ENCODE peak calls at places on chromosomes 12 and 14, in nine cellular contexts. D is thoracic aorta, O is heart right ventricle, K is upper lobe of right lung, T is brain microvascular endothelial cell, W is cardiac muscle cell, Y is SK-N-SH, L is caudate nucleus, B is uterus. F is an unnamed sample.

GRCh38 chr14:100063314-100063941 is 1.8 kb upstream of the EVL start:
- DNase-seq in D (no peak), O (no peak), K (no peak), T (no peak), W (no peak), Y (no peak), L (no peak), B (no peak), F (no peak)

GRCh38 chr14:79136437-79137430 is 966.6 kb downstream of the NRXN3 start:
- DNase-seq in D (no peak), O (no peak), K (no peak), T (no peak), W (no peak), Y (no peak), L (no peak), B (no peak), F (no peak)

GRCh38 chr12:76259660-76260389 is 88.4 kb downstream of the BBS10 start:
- DNase-seq in D (no peak), O (no peak), K (no peak), T (peak), W (no peak), Y (no peak), L (no peak), B (no peak), F (peak)

GRCh38 chr14:68309631-68310030 is 483.2 kb downstream of the ZFP36L1 start:
- DNase-seq in D (no peak), O (peak), K (no peak), T (no peak), W (no peak), Y (no peak), L (no peak), B (no peak), F (no peak)

GRCh38 chr12:124732275-124733075 is 131.2 kb downstream of the SCARB1 start:
- DNase-seq in D (no peak), O (no peak), K (no peak), T (peak), W (peak), Y (no peak), L (no peak), B (no peak), F (no peak)

GRCh38 chr12:116958402-116959197 is 47.9 kb downstream of the FBXW8 start:
- DNase-seq in D (no peak), O (peak), K (no peak), T (no peak), W (peak), Y (no peak), L (no peak), B (no peak), F (no peak)

GRCh38 chr12:130116791-130117190 is 45.5 kb upstream of the FZD10 start:
- DNase-seq in D (no peak), O (no peak), K (no peak), T (no peak), W (no peak), Y (no peak), L (no peak), B (no peak), F (no peak)

GRCh38 chr14:75821828-75822521 is 159.8 kb downstream of the TGFB3 start:
- DNase-seq in D (no peak), O (no peak), K (no peak), T (no peak), W (peak), Y (no peak), L (no peak), B (no peak), F (no peak)

GRCh38 chr12:95974358-95974757 is 21.8 kb downstream of the HAL start:
- DNase-seq in D (no peak), O (no peak), K (no peak), T (no peak), W (no peak), Y (no peak), L (no peak), B (no peak), F (no peak)

GRCh38 chr12:121781751-121782615 is 11.5 kb downstream of the RHOF start:
- DNase-seq in D (no peak), O (no peak), K (no peak), T (no peak), W (no peak), Y (no peak), L (no peak), B (no peak), F (no peak)

GRCh38 chr14:104284107-104284592 is 145.8 kb downstream of the KIF26A start:
- DNase-seq in D (no peak), O (no peak), K (peak), T (no peak), W (no peak), Y (peak), L (no peak), B (no peak), F (no peak)

GRCh38 chr12:40552868-40553267 is 139.4 kb upstream of the CNTN1 start:
- DNase-seq in D (no peak), O (no peak), K (no peak), T (no peak), W (no peak), Y (no peak), L (no peak), B (no peak), F (no peak)

GRCh38 chr14:22221508-22221907 is 367.5 kb downstream of the DAD1 start:
- DNase-seq in D (no peak), O (no peak), K (no peak), T (peak), W (no peak), Y (peak), L (no peak), B (no peak), F (no peak)

GRCh38 chr14:22227084-22227483 is 361.9 kb downstream of the DAD1 start:
- DNase-seq in D (no peak), O (no peak), K (no peak), T (no peak), W (no peak), Y (no peak), L (no peak), B (no peak), F (no peak)

GRCh38 chr14:22230517-22230916 is 358.5 kb downstream of the DAD1 start:
- DNase-seq in D (no peak), O (no peak), K (no peak), T (no peak), W (no peak), Y (no peak), L (no peak), B (no peak), F (no peak)

GRCh38 chr14:22226381-22226780 is 362.6 kb downstream of the DAD1 start:
- DNase-seq in D (no peak), O (no peak), K (no peak), T (peak), W (no peak), Y (no peak), L (no peak), B (no peak), F (no peak)

GRCh38 chr14:22225526-22226133 is 363.4 kb downstream of the DAD1 start:
- DNase-seq in D (no peak), O (no peak), K (no peak), T (peak), W (no peak), Y (no peak), L (no peak), B (no peak), F (no peak)
- H3K27ac ChIP-seq in D (no peak), O (no peak), K (no peak), T (peak), W (no peak), Y (no peak), L (no peak), B (no peak), F (no peak)

GRCh38 chr12:31669020-31669419 is 9.5 kb downstream of the ETFBKMT start:
- DNase-seq in D (no peak), O (no peak), K (no peak), T (no peak), W (no peak), Y (no peak), L (no peak), B (no peak), F (no peak)

GRCh38 chr12:31658743-31659086 is 773 bp upstream of the ETFBKMT start:
- DNase-seq in D (no peak), O (no peak), K (no peak), T (no peak), W (no peak), Y (peak), L (no peak), B (no peak), F (no peak)

GRCh38 chr12:31659087-31659942 is at the start of gene ETFBKMT:
- DNase-seq in D (peak), O (peak), K (peak), T (peak), W (peak), Y (peak), L (peak), B (peak), F (peak)

GRCh38 chr12:31662176-31662849 is 2.8 kb downstream of the ETFBKMT start:
- DNase-seq in D (no peak), O (no peak), K (no peak), T (no peak), W (no peak), Y (no peak), L (no peak), B (no peak), F (no peak)

DNA sequence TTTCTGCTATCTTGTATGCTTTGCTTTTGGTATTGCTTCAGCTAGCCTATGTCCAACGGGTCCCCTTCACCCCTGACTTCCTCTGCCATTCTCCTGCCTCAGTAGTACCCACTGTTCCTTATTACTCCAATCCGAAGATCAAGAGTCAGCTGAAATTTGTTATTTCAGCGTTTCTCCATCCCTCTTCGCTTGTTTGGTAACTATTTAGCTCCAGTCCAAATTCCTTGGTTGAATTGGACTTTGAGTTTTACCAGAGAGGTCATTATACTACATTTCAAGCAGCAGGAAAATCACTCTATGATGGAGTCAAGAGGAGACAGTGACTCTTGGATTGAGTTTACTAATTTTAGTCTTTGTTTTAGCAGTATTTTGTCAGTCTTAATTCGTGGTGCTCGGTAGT is 4.5 kb downstream of the ETFBKMT start:
- DNase-seq in D (no peak), O (no peak), K (no peak), T (no peak), W (no peak), Y (no peak), L (no peak), B (no peak), F (no peak)
- H3K27ac ChIP-seq in D (no peak), O (no peak), K (no peak), T (no peak), W (no peak), Y (no peak), L (no peak), B (no peak), F (no peak)

GRCh38 chr14:65940056-65940735 is 527.7 kb downstream of the FUT8 start:
- DNase-seq in D (no peak), O (no peak), K (no peak), T (no peak), W (peak), Y (peak), L (no peak), B (no peak), F (no peak)
- H3K27ac ChIP-seq in D (no peak), O (no peak), K (no peak), T (no peak), W (no peak), Y (no peak), L (no peak), B (no peak), F (no peak)

DNA sequence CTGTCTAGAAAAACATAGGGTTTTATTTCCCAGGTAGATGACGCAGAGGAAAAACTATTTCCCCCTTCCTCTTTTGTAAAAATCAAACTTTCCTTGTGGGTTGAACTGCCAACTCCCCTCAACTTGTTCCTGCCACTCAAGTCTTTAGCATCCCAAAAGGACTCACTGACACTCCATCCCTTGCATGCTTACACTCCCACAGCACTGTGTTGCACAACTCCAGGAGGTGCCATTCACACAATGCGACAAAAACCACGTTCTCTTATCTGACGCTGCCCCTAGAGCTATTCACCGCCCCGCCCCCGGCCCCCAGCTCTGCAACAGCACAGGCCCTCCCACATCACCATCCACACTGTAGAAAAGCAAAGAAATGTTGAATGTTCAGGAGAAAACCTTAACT is 16.9 kb upstream of the STON2 start:
- DNase-seq in D (no peak), O (no peak), K (no peak), T (no peak), W (no peak), Y (no peak), L (no peak), B (no peak), F (no peak)
- H3K27ac ChIP-seq in D (no peak), O (no peak), K (no peak), T (no peak), W (no peak), Y (no peak), L (no peak), B (no peak), F (no peak)

GRCh38 chr12:99029502-99030271 is 384.6 kb downstream of the APAF1 start:
- DNase-seq in D (no peak), O (no peak), K (no peak), T (no peak), W (no peak), Y (no peak), L (no peak), B (no peak), F (no peak)

GRCh38 chr12:99027491-99027890 is 382.4 kb downstream of the APAF1 start:
- DNase-seq in D (no peak), O (no peak), K (no peak), T (no peak), W (no peak), Y (no peak), L (no peak), B (no peak), F (no peak)

GRCh38 chr12:99024870-99025269 is 379.8 kb downstream of the APAF1 start:
- DNase-seq in D (no peak), O (no peak), K (no peak), T (no peak), W (no peak), Y (no peak), L (no peak), B (no peak), F (no peak)

GRCh38 chr12:99024191-99024590 is 379.1 kb downstream of the APAF1 start:
- DNase-seq in D (no peak), O (no peak), K (no peak), T (no peak), W (no peak), Y (no peak), L (no peak), B (no peak), F (no peak)

DNA sequence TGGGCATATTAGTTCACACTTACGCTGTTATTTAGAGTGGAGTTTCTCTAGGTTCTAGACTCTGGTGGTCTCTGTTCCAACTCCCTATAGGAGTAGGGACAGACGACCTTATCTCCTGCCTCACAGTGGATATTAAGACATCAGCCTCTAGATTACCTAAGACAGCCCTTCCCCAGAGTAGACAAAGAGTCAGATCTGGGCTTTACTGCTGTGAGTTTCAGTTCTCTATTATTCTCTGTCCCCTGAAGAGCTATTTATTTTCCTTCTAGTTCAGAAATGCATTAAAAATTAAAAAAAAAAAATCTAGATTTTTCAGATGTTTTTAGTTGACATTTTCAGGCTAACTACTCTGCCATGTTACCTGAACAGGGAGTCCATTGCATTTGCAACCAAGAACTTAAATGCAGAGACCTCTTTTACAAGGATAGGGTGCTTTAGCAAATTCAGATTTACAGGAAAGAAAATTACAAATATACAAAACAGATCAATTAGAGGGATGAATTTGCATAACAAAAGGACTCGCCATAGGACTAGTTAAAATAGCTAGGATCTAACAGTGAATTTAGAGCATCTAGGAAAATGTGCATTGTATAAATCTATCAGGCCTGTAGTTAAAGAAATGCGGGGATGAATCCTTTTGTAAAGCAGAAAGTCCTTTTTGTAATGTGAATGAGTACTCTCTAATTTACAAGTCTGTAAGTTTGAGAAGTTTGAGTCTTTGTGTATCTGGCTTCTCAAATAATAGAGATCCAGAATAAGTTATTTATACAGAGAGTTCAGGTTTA is 381.4 kb downstream of the APAF1 start:
- DNase-seq in D (no peak), O (no peak), K (no peak), T (no peak), W (no peak), Y (no peak), L (no peak), B (no peak), F (no peak)
- H3K27ac ChIP-seq in D (no peak), O (no peak), K (no peak), T (no peak), W (no peak), Y (no peak), L (no peak), B (no peak), F (no peak)

GRCh38 chr12:46526231-46526630 is 153.7 kb upstream of the SLC38A2 start:
- DNase-seq in D (no peak), O (no peak), K (no peak), T (no peak), W (no peak), Y (no peak), L (no peak), B (no peak), F (no peak)

GRCh38 chr12:46524778-46525177 is 152.2 kb upstream of the SLC38A2 start:
- DNase-seq in D (peak), O (peak), K (no peak), T (peak), W (peak), Y (peak), L (no peak), B (peak), F (no peak)

GRCh38 chr12:46523446-46523845 is 150.9 kb upstream of the SLC38A2 start:
- DNase-seq in D (no peak), O (no peak), K (no peak), T (peak), W (no peak), Y (no peak), L (no peak), B (no peak), F (no peak)

GRCh38 chr12:46522141-46522540 is 149.6 kb upstream of the SLC38A2 start:
- DNase-seq in D (no peak), O (no peak), K (no peak), T (no peak), W (no peak), Y (no peak), L (no peak), B (no peak), F (no peak)

GRCh38 chr12:46523863-46524770 is 151.5 kb upstream of the SLC38A2 start:
- DNase-seq in D (peak), O (no peak), K (no peak), T (peak), W (no peak), Y (no peak), L (no peak), B (no peak), F (no peak)
- H3K27ac ChIP-seq in D (no peak), O (peak), K (peak), T (peak), W (peak), Y (peak), L (peak), B (peak), F (no peak)

GRCh38 chr12:56722832-56723231 is 2.3 kb downstream of the NACA start:
- DNase-seq in D (no peak), O (no peak), K (no peak), T (no peak), W (no peak), Y (no peak), L (no peak), B (no peak), F (no peak)
- H3K27ac ChIP-seq in D (no peak), O (peak), K (no peak), T (no peak), W (peak), Y (no peak), L (no peak), B (peak), F (peak)

DNA sequence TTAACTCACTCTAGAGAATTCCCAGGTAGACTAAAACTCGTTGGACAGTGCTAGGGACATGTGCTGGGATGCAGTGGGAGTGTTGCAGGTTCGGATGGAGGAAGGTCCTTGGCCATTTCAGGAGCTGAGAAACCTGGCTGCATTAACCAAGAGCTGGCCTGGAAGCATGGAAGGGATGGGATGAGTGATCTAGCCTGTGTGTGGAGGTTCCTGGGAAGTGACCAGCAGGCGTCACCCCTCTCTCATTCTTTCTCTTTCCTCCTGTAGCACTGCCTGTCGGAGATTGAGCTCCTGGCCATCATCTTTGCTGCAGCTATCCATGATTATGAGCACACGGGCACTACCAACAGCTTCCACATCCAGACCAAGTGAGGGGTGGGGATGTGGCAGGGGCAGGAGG is 15.6 kb downstream of the PPP1R1A start:
- DNase-seq in D (no peak), O (no peak), K (no peak), T (no peak), W (no peak), Y (no peak), L (no peak), B (no peak), F (no peak)
- H3K27ac ChIP-seq in D (no peak), O (no peak), K (no peak), T (no peak), W (no peak), Y (no peak), L (peak), B (no peak), F (no peak)

GRCh38 chr12:131348226-131349010 is 362.5 kb upstream of the SFSWAP start:
- DNase-seq in D (no peak), O (no peak), K (no peak), T (no peak), W (no peak), Y (no peak), L (peak), B (no peak), F (peak)

GRCh38 chr12:131345521-131346436 is 365.1 kb upstream of the SFSWAP start:
- DNase-seq in D (no peak), O (no peak), K (no peak), T (no peak), W (no peak), Y (no peak), L (no peak), B (no peak), F (no peak)

GRCh38 chr12:131347732-131348131 is 363.2 kb upstream of the SFSWAP start:
- DNase-seq in D (no peak), O (no peak), K (no peak), T (no peak), W (no peak), Y (no peak), L (no peak), B (no peak), F (no peak)

GRCh38 chr12:131347345-131347714 is 363.6 kb upstream of the SFSWAP start:
- DNase-seq in D (no peak), O (no peak), K (no peak), T (no peak), W (no peak), Y (no peak), L (no peak), B (no peak), F (no peak)

GRCh38 chr12:131346578-131347344 is 364.1 kb upstream of the SFSWAP start:
- DNase-seq in D (no peak), O (no peak), K (no peak), T (no peak), W (no peak), Y (no peak), L (no peak), B (no peak), F (no peak)
- H3K27ac ChIP-seq in D (no peak), O (no peak), K (no peak), T (no peak), W (no peak), Y (no peak), L (no peak), B (no peak), F (no peak)

GRCh38 chr12:16606936-16607335 is 974 bp upstream of the LMO3 start:
- DNase-seq in D (no peak), O (no peak), K (no peak), T (no peak), W (peak), Y (no peak), L (no peak), B (peak), F (no peak)
- H3K27ac ChIP-seq in D (peak), O (peak), K (peak), T (no peak), W (peak), Y (no peak), L (peak), B (peak), F (peak)

F was measured in SK-N-MC.